ENCODE peak calls at places on chromosomes 12 and 14, in eight cellular contexts. One of them, this sample, is unnamed.

GRCh38 chr12:115983226-115983798 is 294.2 kb downstream of the MED13L start:
- DNase-seq in endothelial cell of umbilical vein: peak
- DNase-seq in posterior cingulate gyrus: no peak
- DNase-seq in left lung: no peak
- DNase-seq in A549: peak
- DNase-seq in stimulated activated CD4-positive, alpha-beta T cell treated with anti-CD3 and anti-CD28 coated beads, Interleukin-2, amount 100 ng/mL, for 48 hours: no peak
- DNase-seq in hepatocyte: no peak
- DNase-seq in IMR-90: no peak
- DNase-seq in this sample: peak

GRCh38 chr14:85531594-85532391 is 1.8 kb downstream of the FLRT2 start:
- DNase-seq in endothelial cell of umbilical vein: peak
- DNase-seq in posterior cingulate gyrus: no peak
- DNase-seq in left lung: peak
- DNase-seq in A549: peak
- DNase-seq in stimulated activated CD4-positive, alpha-beta T cell treated with anti-CD3 and anti-CD28 coated beads, Interleukin-2, amount 100 ng/mL, for 48 hours: no peak
- DNase-seq in hepatocyte: peak
- DNase-seq in IMR-90: peak
- DNase-seq in this sample: peak

GRCh38 chr12:124842073-124842749 is 21.5 kb downstream of the SCARB1 start:
- DNase-seq in endothelial cell of umbilical vein: no peak
- DNase-seq in posterior cingulate gyrus: no peak
- DNase-seq in left lung: peak
- DNase-seq in A549: no peak
- DNase-seq in stimulated activated CD4-positive, alpha-beta T cell treated with anti-CD3 and anti-CD28 coated beads, Interleukin-2, amount 100 ng/mL, for 48 hours: no peak
- DNase-seq in hepatocyte: no peak
- DNase-seq in IMR-90: no peak
- DNase-seq in this sample: no peak

GRCh38 chr14:71555654-71556559 is 376.3 kb upstream of the RGS6 start:
- DNase-seq in endothelial cell of umbilical vein: peak
- DNase-seq in posterior cingulate gyrus: no peak
- DNase-seq in left lung: no peak
- DNase-seq in A549: no peak
- DNase-seq in stimulated activated CD4-positive, alpha-beta T cell treated with anti-CD3 and anti-CD28 coated beads, Interleukin-2, amount 100 ng/mL, for 48 hours: peak
- DNase-seq in hepatocyte: peak
- DNase-seq in IMR-90: peak
- DNase-seq in this sample: peak

GRCh38 chr14:85061256-85061655 is 468.7 kb upstream of the FLRT2 start:
- DNase-seq in endothelial cell of umbilical vein: no peak
- DNase-seq in posterior cingulate gyrus: no peak
- DNase-seq in left lung: no peak
- DNase-seq in A549: no peak
- DNase-seq in stimulated activated CD4-positive, alpha-beta T cell treated with anti-CD3 and anti-CD28 coated beads, Interleukin-2, amount 100 ng/mL, for 48 hours: no peak
- DNase-seq in hepatocyte: no peak
- DNase-seq in IMR-90: no peak
- DNase-seq in this sample: no peak

GRCh38 chr12:52004042-52004648 is 2.6 kb upstream of the TAMALIN start:
- DNase-seq in endothelial cell of umbilical vein: peak
- DNase-seq in posterior cingulate gyrus: peak
- DNase-seq in left lung: no peak
- DNase-seq in A549: peak
- DNase-seq in stimulated activated CD4-positive, alpha-beta T cell treated with anti-CD3 and anti-CD28 coated beads, Interleukin-2, amount 100 ng/mL, for 48 hours: no peak
- DNase-seq in hepatocyte: peak
- DNase-seq in IMR-90: peak
- DNase-seq in this sample: peak

GRCh38 chr12:86261606-86262005 is 5.4 kb upstream of the MGAT4C start:
- DNase-seq in endothelial cell of umbilical vein: no peak
- DNase-seq in posterior cingulate gyrus: no peak
- DNase-seq in left lung: no peak
- DNase-seq in A549: no peak
- DNase-seq in stimulated activated CD4-positive, alpha-beta T cell treated with anti-CD3 and anti-CD28 coated beads, Interleukin-2, amount 100 ng/mL, for 48 hours: no peak
- DNase-seq in hepatocyte: no peak
- DNase-seq in IMR-90: no peak
- DNase-seq in this sample: no peak

GRCh38 chr12:130160306-130160705 is 2.0 kb upstream of the FZD10 start:
- DNase-seq in endothelial cell of umbilical vein: no peak
- DNase-seq in posterior cingulate gyrus: no peak
- DNase-seq in left lung: no peak
- DNase-seq in A549: no peak
- DNase-seq in stimulated activated CD4-positive, alpha-beta T cell treated with anti-CD3 and anti-CD28 coated beads, Interleukin-2, amount 100 ng/mL, for 48 hours: no peak
- DNase-seq in hepatocyte: no peak
- DNase-seq in IMR-90: no peak
- DNase-seq in this sample: no peak

GRCh38 chr12:52741378-52742195 is 35.6 kb downstream of the KRT76 start:
- DNase-seq in endothelial cell of umbilical vein: peak
- DNase-seq in posterior cingulate gyrus: peak
- DNase-seq in left lung: no peak
- DNase-seq in A549: peak
- DNase-seq in stimulated activated CD4-positive, alpha-beta T cell treated with anti-CD3 and anti-CD28 coated beads, Interleukin-2, amount 100 ng/mL, for 48 hours: peak
- DNase-seq in hepatocyte: peak
- DNase-seq in IMR-90: peak
- DNase-seq in this sample: peak

GRCh38 chr12:3042394-3042793 is 34.8 kb upstream of the TSPAN9 start:
- DNase-seq in endothelial cell of umbilical vein: no peak
- DNase-seq in posterior cingulate gyrus: no peak
- DNase-seq in left lung: no peak
- DNase-seq in A549: no peak
- DNase-seq in stimulated activated CD4-positive, alpha-beta T cell treated with anti-CD3 and anti-CD28 coated beads, Interleukin-2, amount 100 ng/mL, for 48 hours: no peak
- DNase-seq in hepatocyte: no peak
- DNase-seq in IMR-90: no peak
- DNase-seq in this sample: no peak

GRCh38 chr12:102095677-102096263 is 24.1 kb downstream of the NUP37 start:
- DNase-seq in endothelial cell of umbilical vein: peak
- DNase-seq in posterior cingulate gyrus: no peak
- DNase-seq in left lung: no peak
- DNase-seq in A549: peak
- DNase-seq in stimulated activated CD4-positive, alpha-beta T cell treated with anti-CD3 and anti-CD28 coated beads, Interleukin-2, amount 100 ng/mL, for 48 hours: no peak
- DNase-seq in hepatocyte: peak
- DNase-seq in IMR-90: peak
- DNase-seq in this sample: no peak